ENCODE peak calls at places on chromosomes 5 and 9, in ten cellular contexts. T, S, N, W, R, X, B, H, J and Z are unnamed samples.

GRCh38 chr5:175279506-175279905 is 164.5 kb downstream of the DRD1 start:
- DNase-seq in N (no peak), S (no peak), T (no peak), W (no peak), B (no peak), H (no peak), R (no peak), J (no peak), X (no peak), Z (no peak)

GRCh38 chr5:141864371-141865370 is 13.5 kb downstream of the PCDH1 start:
- DNase-seq in J (no peak), H (no peak), B (no peak), S (no peak), R (no peak), T (no peak), W (no peak), X (no peak), N (no peak), Z (no peak)

GRCh38 chr9:105881654-105882349 is 187.5 kb downstream of the TMEM38B start:
- DNase-seq in X (peak), H (peak), J (no peak), R (peak), N (peak), B (peak), W (peak), S (peak), T (peak), Z (peak)

GRCh38 chr5:156623381-156624040 is 226.6 kb upstream of the PPP1R2B start:
- DNase-seq in T (no peak), J (no peak), W (no peak), R (no peak), B (no peak), S (no peak), X (no peak), N (no peak), H (no peak), Z (no peak)

GRCh38 chr5:179407191-179408175 is 62.2 kb upstream of the ADAMTS2 start:
- DNase-seq in H (peak), X (no peak), J (no peak), B (no peak), T (no peak), S (no peak), N (peak), R (no peak), W (no peak), Z (no peak)

GRCh38 chr9:113477661-113478060 is 14.1 kb downstream of the RGS3 start:
- DNase-seq in N (no peak), W (no peak), J (peak), R (no peak), T (no peak), H (peak), S (no peak), X (no peak), B (no peak), Z (no peak)

GRCh38 chr9:128383791-128384190 is 12.6 kb downstream of the URM1 start:
- DNase-seq in N (no peak), T (no peak), J (no peak), H (peak), B (no peak), R (no peak), S (no peak), X (no peak), W (no peak), Z (no peak)

GRCh38 chr5:133797167-133797566 is 171.3 kb downstream of the C5orf15 start:
- DNase-seq in T (no peak), H (no peak), X (no peak), R (no peak), W (no peak), N (no peak), S (no peak), B (no peak), J (no peak), Z (no peak)

GRCh38 chr9:15513335-15513734 is 2.6 kb upstream of the PSIP1 start:
- DNase-seq in X (no peak), B (no peak), W (no peak), H (peak), N (no peak), T (no peak), J (no peak), R (no peak), S (no peak), Z (peak)

GRCh38 chr5:57435701-57436134 is 46.9 kb downstream of the ACTBL2 start:
- DNase-seq in S (no peak), N (no peak), X (no peak), B (no peak), H (no peak), R (peak), W (no peak), J (no peak), T (no peak), Z (peak)

GRCh38 chr9:75169623-75170022 is 81.3 kb downstream of the OSTF1 start:
- DNase-seq in B (no peak), X (no peak), W (no peak), R (peak), J (no peak), N (no peak), T (no peak), H (no peak), S (no peak), Z (no peak)

GRCh38 chr9:128339761-128340690 is at the start of gene SLC27A4:
- DNase-seq in J (peak), T (peak), X (peak), N (peak), S (peak), B (peak), W (peak), R (peak), H (peak), Z (peak)

GRCh38 chr5:107400328-107400727 is 270.4 kb downstream of the EFNA5 start:
- DNase-seq in S (no peak), W (no peak), H (no peak), T (no peak), X (no peak), R (no peak), N (no peak), J (no peak), B (no peak), Z (no peak)

GRCh38 chr5:100676807-100677631 is 141.8 kb downstream of the FAM174A start:
- DNase-seq in N (no peak), J (no peak), S (no peak), R (peak), T (no peak), H (no peak), X (no peak), W (no peak), B (no peak), Z (no peak)

GRCh38 chr5:181243521-181244307 is at the start of gene RACK1:
- DNase-seq in N (peak), H (peak), T (peak), R (peak), B (peak), S (peak), J (peak), W (peak), X (peak), Z (peak)

GRCh38 chr5:33556330-33557328 is 115.9 kb downstream of the TARS1 start:
- DNase-seq in B (no peak), J (no peak), R (no peak), N (no peak), X (no peak), W (peak), S (no peak), H (no peak), T (no peak), Z (no peak)

DNA sequence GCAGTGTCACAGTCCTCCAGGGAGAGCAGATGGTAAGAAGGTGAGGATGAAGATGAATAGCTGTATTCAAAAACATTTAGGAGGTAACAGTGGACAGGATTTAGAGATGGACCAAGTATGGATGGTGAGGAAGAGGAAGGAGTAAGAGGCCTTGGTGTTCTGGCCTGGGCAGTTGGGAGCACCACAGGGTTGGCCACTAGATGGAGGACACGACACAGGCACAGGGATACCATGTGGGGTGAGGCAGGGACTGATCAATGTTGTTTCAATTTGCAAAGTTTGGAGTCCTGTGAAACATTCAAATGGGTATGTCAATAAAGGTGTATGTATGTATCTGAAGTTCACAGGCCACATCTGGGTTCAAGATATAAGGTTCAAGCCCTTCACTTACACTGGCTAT is 141.1 kb upstream of the RASEF start:
- DNase-seq in T (no peak), N (no peak), J (no peak), H (no peak), B (no peak), S (no peak), R (no peak), X (no peak), W (no peak), Z (no peak)
- TF ChIP-seq CTCF in T (no peak), N (peak), J (no peak), H (peak), B (no peak), S (no peak), R (peak), X (no peak), W (no peak), Z (no peak)

DNA sequence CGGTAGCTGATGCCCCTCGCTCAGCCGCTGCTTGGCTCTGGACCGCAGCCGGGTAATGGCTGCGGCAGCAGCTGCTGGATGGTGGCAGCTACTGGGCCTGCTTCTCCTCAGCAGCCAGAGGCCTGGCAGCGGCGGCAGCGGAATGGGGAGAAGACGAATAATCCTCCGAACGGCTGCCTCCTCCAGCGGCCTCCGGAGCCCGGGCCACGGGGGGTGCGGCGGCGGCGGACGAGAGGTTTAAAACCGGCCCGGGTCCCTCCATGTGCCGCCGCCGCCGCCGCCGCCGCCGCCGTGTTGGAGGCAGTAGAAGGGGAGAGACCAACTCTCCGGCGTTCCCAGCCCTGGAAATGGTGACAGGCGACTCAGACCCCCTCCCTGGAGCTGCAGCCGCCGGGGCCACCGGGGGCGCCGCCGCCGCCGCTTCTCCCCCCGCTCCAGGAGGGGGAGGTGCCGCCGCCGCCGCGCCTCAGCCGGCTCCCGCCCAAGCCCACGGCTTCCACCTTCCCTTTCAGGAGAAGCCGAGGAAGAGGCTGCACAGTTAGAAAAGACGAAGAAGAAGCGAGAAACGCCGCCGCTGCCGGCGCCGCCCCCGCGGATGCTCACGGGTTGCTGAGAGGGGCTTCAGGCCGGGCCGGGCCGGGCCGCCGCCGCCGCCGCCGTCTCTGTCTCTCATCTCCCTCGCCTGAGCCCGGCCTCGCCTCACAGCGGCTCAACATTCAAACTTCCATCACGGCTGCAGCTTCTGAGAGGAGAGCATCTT is 118.4 kb upstream of the PRSS3 start:
- DNase-seq in H (peak), N (peak), J (peak), S (no peak), B (peak), X (no peak), R (peak), T (peak), W (peak), Z (no peak)
- TF ChIP-seq CTCF in H (no peak), N (no peak), J (no peak), S (no peak), B (no peak), X (no peak), R (no peak), T (no peak), W (no peak), Z (no peak)

GRCh38 chr5:19314840-19315239 is 673.2 kb downstream of the CDH18 start:
- DNase-seq in H (peak), T (no peak), R (peak), B (no peak), S (no peak), X (no peak), W (no peak), N (no peak), J (no peak), Z (peak)
- TF ChIP-seq CTCF in H (peak), T (peak), R (peak), B (no peak), S (no peak), X (no peak), W (no peak), N (no peak), J (no peak), Z (no peak)

GRCh38 chr9:137213160-137214060 is 7.9 kb downstream of the NDOR1 start:
- DNase-seq in J (no peak), B (no peak), R (no peak), W (no peak), X (no peak), N (no peak), T (no peak), S (no peak), H (no peak), Z (no peak)
- TF ChIP-seq CTCF in J (no peak), B (peak), R (peak), W (no peak), X (no peak), N (no peak), T (no peak), S (no peak), H (peak), Z (no peak)

GRCh38 chr5:150167908-150168307 is 1.3 kb downstream of the CDX1 start:
- DNase-seq in R (no peak), X (no peak), N (no peak), H (peak), B (no peak), W (no peak), S (no peak), J (no peak), T (no peak), Z (no peak)
- TF ChIP-seq CTCF in R (peak), X (no peak), N (no peak), H (peak), B (no peak), W (peak), S (no peak), J (no peak), T (no peak), Z (no peak)

GRCh38 chr5:131513780-131514179 is 121.2 kb downstream of the RAPGEF6 start:
- DNase-seq in B (no peak), H (no peak), J (no peak), R (no peak), T (no peak), N (no peak), X (no peak), S (no peak), W (no peak), Z (no peak)

GRCh38 chr5:131509811-131510210 is 125.2 kb downstream of the RAPGEF6 start:
- DNase-seq in S (no peak), N (no peak), X (no peak), T (no peak), R (no peak), J (no peak), B (no peak), W (no peak), H (no peak), Z (no peak)

GRCh38 chr5:131511934-131512333 is 123.1 kb downstream of the RAPGEF6 start:
- DNase-seq in B (no peak), R (no peak), X (no peak), J (no peak), H (no peak), T (no peak), N (no peak), S (no peak), W (no peak), Z (no peak)

GRCh38 chr5:131515348-131515747 is 119.7 kb downstream of the RAPGEF6 start:
- DNase-seq in J (no peak), T (no peak), W (no peak), R (no peak), H (no peak), N (no peak), X (no peak), B (no peak), S (no peak), Z (no peak)

GRCh38 chr5:131514316-131515275 is 120.4 kb downstream of the RAPGEF6 start:
- DNase-seq in H (no peak), B (peak), N (no peak), W (no peak), X (no peak), R (no peak), S (no peak), T (no peak), J (no peak), Z (no peak)
- TF ChIP-seq CTCF in H (no peak), B (no peak), N (peak), W (no peak), X (no peak), R (peak), S (no peak), T (no peak), J (no peak), Z (no peak)

DNA sequence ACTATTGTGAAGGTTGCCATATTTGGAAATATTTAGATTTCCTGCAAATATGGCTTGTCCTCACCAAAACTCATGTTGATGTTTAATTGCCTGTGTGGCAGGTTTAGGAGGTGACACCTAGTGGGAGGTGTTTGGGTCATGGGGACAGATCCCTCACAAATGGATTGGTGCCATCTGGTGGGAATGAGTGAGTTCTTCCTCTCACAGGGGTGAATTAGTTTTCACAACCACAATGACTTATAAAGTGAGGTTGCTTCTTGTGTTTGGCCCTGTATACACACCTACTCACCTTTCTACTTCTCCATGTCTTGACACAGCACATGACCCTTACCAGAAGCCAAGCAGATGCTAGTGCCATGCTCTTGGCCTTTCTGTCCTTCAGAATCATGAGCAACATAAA is 41.1 kb downstream of the ISOC1 start:
- DNase-seq in N (no peak), R (no peak), J (no peak), S (no peak), T (no peak), B (no peak), X (no peak), W (no peak), H (peak), Z (peak)
- TF ChIP-seq CTCF in N (no peak), R (no peak), J (no peak), S (no peak), T (peak), B (peak), X (no peak), W (no peak), H (peak), Z (no peak)